ENCODE peak calls at places on chromosome 14, in six cellular contexts. S is right lobe of liver, Z is endothelial cell of umbilical vein, Q is adrenal gland, L is esophagus squamous epithelium, F is ovary. N is an unnamed sample. For H3K36me3, the result is how much of the 10 kb centered on the place peaks cover.

GRCh38 chr14:71701990-71702389 is 230.2 kb upstream of the RGS6 start:
- DNase-seq in S (no peak), Z (no peak), Q (no peak), L (no peak), F (no peak), N (no peak)

GRCh38 chr14:20757963-20758362 is 10.2 kb upstream of the EDDM3B start:
- DNase-seq in S (no peak), Z (peak), Q (no peak), L (no peak), F (no peak), N (no peak)

GRCh38 chr14:57089901-57090300 is 178.8 kb downstream of the EXOC5 start:
- DNase-seq in S (no peak), Z (no peak), Q (no peak), L (no peak), F (no peak), N (no peak)

GRCh38 chr14:67532998-67533753 is at the start of gene PLEKHH1:
- DNase-seq in S (peak), Z (peak), Q (peak), L (no peak), F (peak), N (peak)

GRCh38 chr14:52078093-52078492 is 9.2 kb upstream of the NID2 start:
- DNase-seq in S (no peak), Z (peak), Q (no peak), L (no peak), F (no peak), N (no peak)

GRCh38 chr14:61925043-61925442 is 162.8 kb downstream of the SNAPC1 start:
- DNase-seq in S (no peak), Z (peak), Q (no peak), L (no peak), F (no peak), N (no peak)

GRCh38 chr14:52923902-52924575 is 26.8 kb downstream of the FERMT2 start:
- DNase-seq in S (no peak), Z (no peak), Q (no peak), L (no peak), F (no peak), N (no peak)

GRCh38 chr14:77965919-77966435 is 166.1 kb downstream of the ADCK1 start:
- DNase-seq in S (peak), Z (peak), Q (peak), L (no peak), F (no peak), N (no peak)

GRCh38 chr14:52033131-52033642 is 35.7 kb downstream of the NID2 start:
- DNase-seq in S (no peak), Z (no peak), Q (no peak), L (no peak), F (no peak), N (no peak)

GRCh38 chr14:68935761-68936209 is 43.3 kb downstream of the ACTN1 start:
- DNase-seq in S (peak), Z (peak), Q (peak), L (no peak), F (peak), N (no peak)

GRCh38 chr14:104793703-104793959 is 1.9 kb downstream of the AKT1 start:
- DNase-seq in S (no peak), Z (no peak), Q (no peak), L (no peak), F (no peak), N (no peak)

GRCh38 chr14:105540811-105541210 is 14.4 kb downstream of the TMEM121 start:
- DNase-seq in S (no peak), Z (no peak), Q (no peak), L (no peak), F (no peak), N (no peak)

GRCh38 chr14:92531151-92531873 is 17.7 kb downstream of the RIN3 start:
- DNase-seq in S (no peak), Z (no peak), Q (no peak), L (no peak), F (no peak), N (peak)

GRCh38 chr14:20334017-20334416 is 938 bp upstream of the CCNB1IP1 start:
- DNase-seq in S (no peak), Z (no peak), Q (no peak), L (no peak), F (no peak), N (no peak)

GRCh38 chr14:55101698-55102097 is 27.4 kb upstream of the LGALS3 start:
- DNase-seq in S (no peak), Z (no peak), Q (no peak), L (no peak), F (no peak), N (peak)

GRCh38 chr14:39060818-39061437 is 42.1 kb downstream of the SEC23A start:
- DNase-seq in S (no peak), Z (no peak), Q (no peak), L (no peak), F (no peak), N (no peak)

GRCh38 chr14:68968721-68969120 is 10.4 kb downstream of the ACTN1 start:
- DNase-seq in S (no peak), Z (no peak), Q (no peak), L (no peak), F (no peak), N (no peak)

GRCh38 chr14:64507376-64508156 is 3.0 kb downstream of the ZBTB1 start:
- DNase-seq in S (no peak), Z (no peak), Q (no peak), L (no peak), F (no peak), N (no peak)

GRCh38 chr14:90281766-90282165 is 25.4 kb downstream of the PSMC1 start:
- DNase-seq in S (no peak), Z (no peak), Q (no peak), L (no peak), F (no peak), N (no peak)

GRCh38 chr14:78278464-78278863 is 108.3 kb downstream of the NRXN3 start:
- DNase-seq in S (no peak), Z (no peak), Q (no peak), L (no peak), F (no peak), N (no peak)

GRCh38 chr14:84128025-84128424 is 1401.9 kb upstream of the FLRT2 start:
- DNase-seq in S (no peak), Z (peak), Q (no peak), L (no peak), F (no peak), N (no peak)

GRCh38 chr14:37142835-37143499 is 29.4 kb downstream of the SLC25A21 start:
- DNase-seq in S (no peak), Z (peak), Q (no peak), L (no peak), F (no peak), N (no peak)

GRCh38 chr14:78848234-78848820 is 678.2 kb downstream of the NRXN3 start:
- DNase-seq in S (peak), Z (peak), Q (peak), L (no peak), F (no peak), N (no peak)

GRCh38 chr14:96167224-96168148 is 37.2 kb upstream of the BDKRB2 start:
- DNase-seq in S (no peak), Z (peak), Q (no peak), L (no peak), F (no peak), N (no peak)

GRCh38 chr14:75711134-75711795 is 50.2 kb downstream of the TTLL5 start:
- DNase-seq in S (no peak), Z (peak), Q (peak), L (no peak), F (peak), N (no peak)
- TF ChIP-seq CTCF in S (peak), Z (peak), Q (peak), L (peak), F (no peak), N (peak)

GRCh38 chr14:23470947-23471346 is 1.4 kb downstream of the NGDN start:
- DNase-seq in S (no peak), Z (no peak), Q (no peak), L (no peak), F (no peak), N (no peak)
- H3K36me3 ChIP-seq in S (under half), Z (under half), Q (half or more), L (under half), F (under half), N (half or more)

DNA sequence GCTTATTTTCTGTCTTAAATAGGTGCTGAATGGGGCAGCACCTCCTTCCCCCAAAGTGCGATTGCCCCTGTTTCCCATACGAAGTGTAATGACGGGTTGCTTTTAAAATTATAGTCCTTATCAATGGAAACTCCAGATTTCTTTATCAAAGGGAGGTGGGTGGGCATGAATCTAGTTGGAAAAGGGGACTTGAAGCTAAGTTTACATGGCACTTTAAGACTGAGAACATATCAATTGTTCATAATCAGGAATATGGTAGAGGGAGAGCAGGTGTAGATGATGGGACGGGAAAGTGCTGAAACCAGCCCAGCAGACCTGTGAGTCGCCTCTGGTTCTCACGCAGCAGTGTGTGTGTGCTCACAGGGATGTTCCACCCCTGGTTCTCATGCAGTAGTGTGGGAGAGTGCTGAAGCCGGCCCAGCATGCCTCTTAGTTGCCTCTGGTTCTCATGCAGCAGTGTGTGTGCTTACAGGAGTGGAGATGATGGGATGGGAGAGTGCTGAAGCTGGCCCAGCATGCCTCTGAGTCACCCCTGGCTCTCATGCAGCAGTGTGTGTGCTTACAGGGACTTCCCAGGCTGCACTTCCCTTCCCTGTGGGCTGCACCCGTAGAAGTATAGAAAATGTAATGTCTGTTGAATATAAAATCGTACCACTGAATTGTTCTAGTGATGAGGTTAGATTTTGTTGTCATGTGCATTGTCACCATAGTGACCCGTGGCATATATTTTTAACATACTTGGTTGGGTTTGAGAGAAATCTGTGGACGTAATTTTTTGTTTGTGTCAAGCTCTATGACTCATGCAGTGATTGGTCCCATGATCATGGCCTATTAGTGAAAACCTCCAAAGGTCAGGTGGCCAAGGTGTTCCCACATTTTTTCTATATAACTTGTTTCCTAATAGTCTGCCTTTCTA is 51.6 kb downstream of the GPATCH2L start:
- DNase-seq in S (peak), Z (peak), Q (peak), L (no peak), F (peak), N (no peak)
- TF ChIP-seq POLR2A in S (no peak), Z (no peak), Q (no peak), L (no peak), F (no peak), N (no peak)

GRCh38 chr14:100664841-100665425 is 61.8 kb upstream of the DLK1 start:
- DNase-seq in S (no peak), Z (no peak), Q (peak), L (no peak), F (peak), N (no peak)

GRCh38 chr14:100665518-100666032 is 61.1 kb upstream of the DLK1 start:
- DNase-seq in S (no peak), Z (no peak), Q (peak), L (no peak), F (no peak), N (no peak)

GRCh38 chr14:100664234-100664633 is 62.5 kb upstream of the DLK1 start:
- DNase-seq in S (no peak), Z (no peak), Q (peak), L (no peak), F (peak), N (no peak)

GRCh38 chr14:100662850-100663527 is 63.7 kb upstream of the DLK1 start:
- DNase-seq in S (peak), Z (peak), Q (peak), L (no peak), F (peak), N (no peak)

GRCh38 chr14:100663528-100664052 is 63.1 kb upstream of the DLK1 start:
- DNase-seq in S (no peak), Z (no peak), Q (no peak), L (no peak), F (no peak), N (no peak)
- TF ChIP-seq CTCF in S (no peak), Z (no peak), Q (no peak), L (no peak), F (no peak), N (no peak)

GRCh38 chr14:103694572-103695026 is 20.7 kb downstream of the XRCC3 start:
- DNase-seq in S (no peak), Z (no peak), Q (no peak), L (no peak), F (no peak), N (no peak)

GRCh38 chr14:103696027-103696402 is 19.2 kb downstream of the XRCC3 start:
- DNase-seq in S (no peak), Z (no peak), Q (no peak), L (no peak), F (no peak), N (no peak)

GRCh38 chr14:103697196-103697595 is 18.1 kb downstream of the XRCC3 start:
- DNase-seq in S (no peak), Z (no peak), Q (no peak), L (no peak), F (no peak), N (no peak)

GRCh38 chr14:103696466-103697071 is 18.7 kb downstream of the XRCC3 start:
- DNase-seq in S (no peak), Z (peak), Q (no peak), L (no peak), F (peak), N (no peak)

GRCh38 chr14:103695331-103696026 is 19.8 kb downstream of the XRCC3 start:
- DNase-seq in S (no peak), Z (no peak), Q (no peak), L (no peak), F (no peak), N (no peak)
- H3K36me3 ChIP-seq in S (under half), Z (under half), Q (under half), L (under half), F (under half), N (under half)

DNA sequence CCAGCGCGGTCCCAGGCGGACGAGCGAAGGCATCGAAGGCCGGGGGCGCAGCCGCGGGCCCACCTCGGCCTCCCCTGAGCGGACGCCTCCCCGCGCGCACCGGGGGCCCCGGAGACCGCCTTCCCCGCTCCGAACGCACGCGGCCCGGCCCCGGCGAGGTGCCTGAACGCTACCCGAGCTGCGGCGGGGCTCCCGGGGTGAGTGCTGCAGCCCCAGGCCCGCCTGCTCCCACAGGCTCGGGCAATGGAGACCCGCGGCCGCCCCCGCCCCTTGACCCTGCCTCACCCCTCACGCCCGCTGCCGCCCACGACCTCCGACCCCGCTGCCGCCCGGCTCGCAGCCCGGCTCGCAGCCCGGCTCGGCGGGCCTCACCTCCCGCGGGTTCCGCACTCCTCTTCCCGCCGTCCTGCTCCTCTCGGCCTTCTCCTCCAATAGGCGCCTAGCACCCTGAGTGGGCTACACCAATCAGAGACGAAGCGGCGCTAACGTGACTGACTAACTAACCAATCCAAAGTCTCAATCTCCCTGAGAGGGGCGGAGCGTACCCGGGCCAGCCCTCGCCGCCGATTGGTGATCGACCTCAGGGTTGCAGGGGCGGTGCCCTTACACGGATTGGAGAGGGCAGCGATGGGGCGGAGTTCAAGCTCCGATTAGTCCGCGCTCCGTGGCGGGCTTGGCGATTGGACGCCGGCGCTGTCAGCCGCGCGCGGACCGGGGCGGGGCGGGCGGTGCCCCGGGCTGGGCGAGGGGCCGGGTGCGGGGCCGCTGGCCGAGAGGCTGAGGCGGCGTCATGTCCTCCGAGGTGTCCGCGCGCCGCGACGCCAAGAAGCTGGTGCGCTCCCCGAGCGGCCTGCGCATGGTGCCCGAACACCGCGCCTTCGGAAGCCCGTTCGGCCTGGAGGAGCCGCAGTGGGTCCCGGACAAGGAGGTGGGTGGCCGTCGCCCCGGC is at the start of the genes XRCC3 and ZFYVE21:
- DNase-seq in S (peak), Z (peak), Q (peak), L (peak), F (peak), N (peak)
- TF ChIP-seq POLR2A in S (peak), Z (no peak), Q (peak), L (peak), F (peak), N (peak)

DNA sequence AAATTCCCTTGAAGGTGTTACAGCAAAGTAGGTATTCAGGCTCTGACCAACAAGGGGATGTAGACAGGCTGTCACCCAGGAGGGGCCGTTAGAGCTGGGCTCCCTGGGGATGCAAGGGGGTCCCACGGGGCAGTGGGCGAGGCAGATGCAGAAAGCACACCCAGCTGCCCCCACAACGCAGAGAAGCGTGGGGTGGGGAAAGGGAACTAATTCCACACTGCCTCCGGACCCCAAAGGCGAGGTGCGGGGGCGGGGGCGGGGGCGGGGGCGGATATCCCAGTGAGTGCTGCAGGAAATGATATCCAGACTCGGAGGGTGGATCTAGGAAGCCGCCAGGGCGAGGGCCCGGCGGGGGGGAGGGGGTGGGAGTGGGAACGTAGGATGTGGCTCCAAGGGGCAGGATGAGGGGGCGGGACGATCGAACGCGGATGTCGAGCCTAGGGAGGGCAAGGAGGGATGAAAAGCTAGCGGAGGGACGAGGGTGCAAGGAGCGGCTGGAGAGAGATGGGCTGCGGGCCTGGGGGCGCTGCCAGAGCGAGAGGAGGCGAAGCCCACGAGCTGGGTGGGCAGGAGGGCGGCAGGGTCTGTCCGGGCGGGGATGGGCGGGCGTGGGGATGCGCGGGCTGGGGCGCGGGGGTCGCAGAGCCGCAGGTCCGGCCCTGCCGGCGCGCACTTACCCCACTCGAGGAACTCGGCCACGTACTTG is 874 bp downstream of the CDC42BPB start:
- DNase-seq in S (peak), Z (peak), Q (peak), L (no peak), F (peak), N (peak)
- TF ChIP-seq CTCF in S (no peak), Z (no peak), Q (no peak), L (no peak), F (no peak), N (no peak)